ENCODE peak calls at places on chromosomes 4 and X, in six cellular contexts. F, V, D, S, M and N are unnamed samples.

GRCh38 chrX:68633981-68634380 is 13.5 kb upstream of the STARD8 start:
- DNase-seq in F (no peak), V (no peak), D (no peak), S (no peak), M (no peak), N (no peak)

GRCh38 chrX:6257025-6257424 is 28.4 kb upstream of the NLGN4X start:
- DNase-seq in F (no peak), V (no peak), D (no peak), S (no peak), M (no peak), N (no peak)

GRCh38 chr4:54254915-54255246 is 25.8 kb downstream of the PDGFRA start:
- DNase-seq in F (no peak), V (no peak), D (no peak), S (no peak), M (no peak), N (no peak)

GRCh38 chr4:39469429-39470077 is 10.7 kb downstream of the LIAS start:
- DNase-seq in F (peak; percentile 62), V (peak; percentile 86), D (peak; percentile 48), S (peak; percentile 48), M (peak; percentile 89), N (no peak)

GRCh38 chrX:69503835-69504625 is at the start of gene NALF2:
- DNase-seq in F (peak; percentile 86), V (peak; percentile 37), D (no peak), S (peak; percentile 26), M (peak; percentile 59), N (peak; percentile 45)

GRCh38 chrX:1534321-1535168 is 2.4 kb downstream of the P2RY8 start:
- DNase-seq in F (no peak), V (no peak), D (no peak), S (peak; percentile 34), M (no peak), N (no peak)

GRCh38 chr4:7960017-7960789 is 20.5 kb upstream of the AFAP1 start:
- DNase-seq in F (no peak), V (no peak), D (no peak), S (no peak), M (no peak), N (no peak)

GRCh38 chr4:189592905-189593304 is 347.8 kb upstream of the FRG1 start:
- DNase-seq in F (no peak), V (no peak), D (no peak), S (no peak), M (no peak), N (no peak)

GRCh38 chr4:110878413-110878812 is 255.5 kb upstream of the PITX2 start:
- DNase-seq in F (no peak), V (peak; percentile 23), D (no peak), S (no peak), M (no peak), N (no peak)

GRCh38 chrX:37905436-37906147 is 58.2 kb upstream of the DYNLT3 start:
- DNase-seq in F (peak; percentile 15), V (no peak), D (no peak), S (no peak), M (no peak), N (no peak)

GRCh38 chr4:53076335-53076958 is 214.3 kb downstream of the RASL11B start:
- DNase-seq in F (no peak), V (no peak), D (no peak), S (no peak), M (no peak), N (no peak)

GRCh38 chr4:156188596-156188995 is 234.9 kb upstream of the CTSO start:
- DNase-seq in F (no peak), V (no peak), D (no peak), S (no peak), M (no peak), N (no peak)

GRCh38 chrX:2685886-2686285 is 5.2 kb upstream of the CD99 start:
- DNase-seq in F (no peak), V (no peak), D (no peak), S (no peak), M (no peak), N (no peak)

GRCh38 chrX:19389217-19389616 is 45.5 kb downstream of the PDHA1 start:
- DNase-seq in F (no peak), V (no peak), D (no peak), S (no peak), M (no peak), N (no peak)

DNA sequence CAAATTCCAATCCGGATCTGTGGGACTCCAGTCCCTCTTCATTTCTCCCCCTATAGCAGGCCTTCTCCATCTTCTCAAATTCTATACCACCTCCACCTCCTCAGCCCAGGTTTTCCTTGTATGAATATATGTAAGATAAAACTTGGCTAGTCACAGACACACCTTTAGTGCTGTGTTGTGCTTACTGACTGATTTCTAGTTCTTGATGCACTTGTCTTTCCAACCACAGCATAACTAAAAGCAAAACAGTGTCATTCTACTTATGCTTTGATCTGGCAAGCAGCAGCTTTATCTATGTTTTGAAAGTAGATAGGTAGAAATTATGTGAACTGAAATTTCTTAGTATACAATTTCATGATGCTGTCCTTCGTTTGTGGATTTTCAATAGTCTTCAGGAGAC is 47.5 kb downstream of the CCNI start:
- DNase-seq in F (no peak), V (no peak), D (no peak), S (no peak), M (no peak), N (no peak)
- TF ChIP-seq JUND in F (no peak), V (no peak), D (no peak), S (no peak), M (no peak), N (no peak)

GRCh38 chrX:120485562-120486520 is 16.7 kb upstream of the LAMP2 start:
- DNase-seq in F (peak; percentile 65), V (peak; percentile 80), D (peak; percentile 45), S (peak; percentile 59), M (peak; percentile 94), N (peak; percentile 91)
- TF ChIP-seq JUND in F (no peak), V (no peak), D (no peak), S (no peak), M (no peak), N (no peak)

DNA sequence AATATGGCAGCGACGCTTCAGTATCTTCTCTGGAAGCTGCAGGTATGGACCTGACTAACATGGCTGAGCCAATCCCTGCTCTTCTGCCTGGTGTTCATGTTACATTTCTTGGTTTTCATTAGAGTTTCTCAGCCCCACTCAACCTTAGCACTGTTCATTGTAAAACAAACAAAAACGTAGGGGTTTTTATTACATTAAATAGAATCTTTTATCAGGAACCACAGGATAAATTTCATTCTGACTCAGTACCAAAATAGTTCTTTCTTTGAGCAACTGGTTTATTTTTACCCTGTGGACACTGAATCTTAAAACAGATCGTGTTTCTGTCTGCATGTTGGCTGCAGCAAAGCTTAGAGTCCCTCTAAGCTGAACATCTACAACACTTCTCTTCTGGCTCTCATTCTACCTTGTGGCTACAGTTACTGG is 27.1 kb downstream of the FHIP1A start:
- DNase-seq in F (no peak), V (no peak), D (no peak), S (no peak), M (no peak), N (no peak)
- TF ChIP-seq JUND in F (no peak), V (no peak), D (no peak), S (no peak), M (no peak), N (no peak)

DNA sequence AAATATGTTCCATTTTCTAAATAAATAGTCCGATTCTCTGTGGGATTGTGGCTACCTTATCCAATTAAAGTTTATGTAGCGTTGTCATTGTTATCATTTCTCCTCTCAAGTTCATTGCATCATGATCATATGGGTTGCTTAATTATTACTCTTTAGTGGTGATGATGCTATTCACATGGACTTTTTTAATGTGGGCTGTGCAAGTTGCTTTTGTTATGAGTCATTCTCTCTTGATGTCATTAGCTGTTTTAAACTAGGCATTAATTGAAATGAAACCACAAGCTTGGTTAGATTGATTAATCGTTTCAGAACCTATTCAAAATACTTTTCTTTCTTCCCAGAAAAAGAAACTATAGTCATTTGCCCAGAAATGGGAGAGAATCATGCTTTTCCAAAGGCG is 38.2 kb downstream of the NHS start:
- DNase-seq in F (no peak), V (peak; percentile 32), D (no peak), S (no peak), M (no peak), N (no peak)
- TF ChIP-seq JUND in F (no peak), V (peak; percentile 79), D (peak; percentile 46), S (no peak), M (no peak), N (no peak)

DNA sequence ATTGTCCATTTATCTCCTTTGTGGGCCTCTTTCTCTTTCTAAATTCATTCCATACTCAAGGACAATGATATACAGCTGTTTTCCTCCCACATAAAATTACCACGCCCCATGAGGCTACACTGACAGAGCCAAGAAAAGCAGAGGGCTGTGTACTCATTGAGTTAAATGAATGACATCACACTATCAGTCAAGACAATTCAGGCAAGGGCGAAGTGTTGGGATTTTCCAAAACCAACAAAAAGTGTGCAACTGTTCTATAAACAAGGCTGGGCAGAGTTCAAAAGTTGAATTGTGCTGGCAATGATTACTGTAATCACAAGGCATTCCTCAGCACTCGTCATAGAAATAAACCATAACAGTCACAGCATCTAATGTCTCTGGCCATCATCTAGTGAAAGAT is 799.6 kb upstream of the DIAPH2 start:
- DNase-seq in F (no peak), V (no peak), D (no peak), S (no peak), M (no peak), N (no peak)
- TF ChIP-seq JUND in F (no peak), V (no peak), D (no peak), S (no peak), M (no peak), N (no peak)

GRCh38 chr4:180099962-180100361 is 2143.2 kb upstream of the TENM3 start:
- DNase-seq in F (no peak), V (no peak), D (no peak), S (no peak), M (no peak), N (peak; percentile 65)
- TF ChIP-seq JUND in F (no peak), V (no peak), D (no peak), S (no peak), M (no peak), N (no peak)